ENCODE peak calls at places on chromosome 4, in ten cellular contexts. H is left lung, Z is lower leg skin, A is H9, J is fibroblast of lung, Q is A549, V is suprapubic skin, P is HFF-Myc, T is AG04449, X is pancreas. Y is an unnamed sample.

GRCh38 chr4:145770124-145770523 is 90.2 kb downstream of the C4orf51 start:
- DNase-seq in H (no peak), Z (no peak), A (no peak), J (no peak), Q (no peak), V (no peak), P (no peak), T (no peak), X (no peak), Y (no peak)

GRCh38 chr4:76622126-76622525 is 187.1 kb downstream of the SHROOM3 start:
- DNase-seq in H (no peak), Z (no peak), A (no peak), J (no peak), Q (no peak), V (no peak), P (no peak), T (no peak), X (no peak), Y (no peak)

GRCh38 chr4:89254847-89255246 is 52.8 kb downstream of the GPRIN3 start:
- DNase-seq in H (no peak), Z (no peak), A (peak), J (peak), Q (peak), V (no peak), P (peak), T (no peak), X (peak), Y (peak)

GRCh38 chr4:80033581-80033980 is 39.4 kb downstream of the ANTXR2 start:
- DNase-seq in H (no peak), Z (no peak), A (no peak), J (no peak), Q (no peak), V (no peak), P (no peak), T (no peak), X (no peak), Y (no peak)

GRCh38 chr4:3563403-3563802 is 31.2 kb upstream of the LRPAP1 start:
- DNase-seq in H (no peak), Z (no peak), A (no peak), J (no peak), Q (no peak), V (no peak), P (no peak), T (no peak), X (no peak), Y (no peak)

GRCh38 chr4:147362868-147363440 is 117.9 kb upstream of the EDNRA start:
- DNase-seq in H (no peak), Z (peak), A (no peak), J (peak), Q (no peak), V (no peak), P (no peak), T (no peak), X (peak), Y (no peak)

GRCh38 chr4:142824368-142824767 is 21.7 kb downstream of the INPP4B start:
- DNase-seq in H (no peak), Z (no peak), A (no peak), J (peak), Q (no peak), V (no peak), P (no peak), T (no peak), X (no peak), Y (no peak)

GRCh38 chr4:94536649-94537464 is 85.1 kb downstream of the PDLIM5 start:
- DNase-seq in H (no peak), Z (no peak), A (no peak), J (no peak), Q (no peak), V (no peak), P (no peak), T (no peak), X (no peak), Y (no peak)

GRCh38 chr4:41146716-41147506 is 67.4 kb downstream of the APBB2 start:
- DNase-seq in H (no peak), Z (peak), A (peak), J (peak), Q (no peak), V (no peak), P (no peak), T (no peak), X (no peak), Y (no peak)

GRCh38 chr4:99468891-99469290 is 33.7 kb upstream of the ADH7 start:
- DNase-seq in H (no peak), Z (no peak), A (no peak), J (no peak), Q (no peak), V (no peak), P (no peak), T (no peak), X (no peak), Y (no peak)

GRCh38 chr4:137432431-137432830 is 99.9 kb downstream of the PCDH18 start:
- DNase-seq in H (no peak), Z (no peak), A (no peak), J (peak), Q (no peak), V (no peak), P (no peak), T (no peak), X (no peak), Y (no peak)

GRCh38 chr4:98557497-98557896 is 100.9 kb downstream of the TSPAN5 start:
- DNase-seq in H (no peak), Z (no peak), A (no peak), J (peak), Q (peak), V (no peak), P (no peak), T (no peak), X (no peak), Y (no peak)

GRCh38 chr4:13766722-13767495 is 139.4 kb upstream of the BOD1L1 start:
- DNase-seq in H (no peak), Z (no peak), A (no peak), J (no peak), Q (no peak), V (no peak), P (no peak), T (no peak), X (no peak), Y (no peak)

GRCh38 chr4:83716874-83717273 is 181.0 kb downstream of the GPAT3 start:
- DNase-seq in H (no peak), Z (no peak), A (no peak), J (peak), Q (no peak), V (no peak), P (no peak), T (no peak), X (no peak), Y (no peak)

GRCh38 chr4:4820739-4821138 is 38.7 kb upstream of the MSX1 start:
- DNase-seq in H (no peak), Z (no peak), A (no peak), J (no peak), Q (no peak), V (no peak), P (no peak), T (no peak), X (no peak), Y (no peak)

GRCh38 chr4:57098945-57099344 is 11.2 kb downstream of the IGFBP7 start:
- DNase-seq in H (no peak), Z (no peak), A (no peak), J (peak), Q (no peak), V (no peak), P (no peak), T (peak), X (no peak), Y (no peak)

GRCh38 chr4:15543537-15544195 is 74.0 kb downstream of the CC2D2A start:
- DNase-seq in H (no peak), Z (no peak), A (no peak), J (no peak), Q (no peak), V (no peak), P (no peak), T (no peak), X (no peak), Y (no peak)

GRCh38 chr4:1201851-1202525 is 29.6 kb upstream of the SPON2 start:
- DNase-seq in H (peak), Z (peak), A (no peak), J (peak), Q (no peak), V (peak), P (no peak), T (no peak), X (peak), Y (no peak)

GRCh38 chr4:150033937-150034336 is 44.3 kb upstream of the DCLK2 start:
- DNase-seq in H (no peak), Z (no peak), A (no peak), J (peak), Q (peak), V (no peak), P (peak), T (no peak), X (peak), Y (no peak)

GRCh38 chr4:150828159-150828558 is 186.9 kb downstream of the LRBA start:
- DNase-seq in H (no peak), Z (no peak), A (no peak), J (no peak), Q (no peak), V (no peak), P (no peak), T (no peak), X (no peak), Y (no peak)

GRCh38 chr4:187516224-187516623 is 479.3 kb upstream of the ZFP42 start:
- DNase-seq in H (no peak), Z (no peak), A (no peak), J (no peak), Q (no peak), V (no peak), P (no peak), T (no peak), X (no peak), Y (no peak)

GRCh38 chr4:83906561-83906960 is 370.7 kb downstream of the GPAT3 start:
- DNase-seq in H (no peak), Z (no peak), A (no peak), J (peak), Q (no peak), V (no peak), P (no peak), T (no peak), X (no peak), Y (no peak)

GRCh38 chr4:169249214-169249973 is 21.4 kb downstream of the SH3RF1 start:
- DNase-seq in H (no peak), Z (no peak), A (no peak), J (peak), Q (peak), V (no peak), P (no peak), T (no peak), X (no peak), Y (no peak)

GRCh38 chr4:178415925-178416324 is 973.7 kb upstream of the AGA start:
- DNase-seq in H (peak), Z (no peak), A (peak), J (no peak), Q (no peak), V (no peak), P (no peak), T (no peak), X (peak), Y (no peak)

GRCh38 chr4:6478546-6479220 is 6.3 kb upstream of the PPP2R2C start:
- DNase-seq in H (no peak), Z (no peak), A (peak), J (no peak), Q (no peak), V (peak), P (no peak), T (no peak), X (no peak), Y (no peak)

GRCh38 chr4:107423677-107424405 is 296.2 kb downstream of the PAPSS1 start:
- DNase-seq in H (no peak), Z (no peak), A (no peak), J (no peak), Q (no peak), V (no peak), P (no peak), T (no peak), X (no peak), Y (no peak)

GRCh38 chr4:155701827-155702226 is 35.2 kb downstream of the GUCY1A1 start:
- DNase-seq in H (no peak), Z (no peak), A (no peak), J (no peak), Q (no peak), V (no peak), P (no peak), T (no peak), X (no peak), Y (no peak)

GRCh38 chr4:128483041-128483440 is 195.4 kb upstream of the PGRMC2 start:
- DNase-seq in H (no peak), Z (no peak), A (no peak), J (no peak), Q (no peak), V (no peak), P (no peak), T (no peak), X (no peak), Y (no peak)

GRCh38 chr4:171118091-171118490 is 695.1 kb upstream of the GALNTL6 start:
- DNase-seq in H (no peak), Z (no peak), A (no peak), J (no peak), Q (no peak), V (no peak), P (no peak), T (no peak), X (no peak), Y (no peak)

GRCh38 chr4:77804471-77804870 is 14.7 kb downstream of the CNOT6L start:
- DNase-seq in H (no peak), Z (no peak), A (no peak), J (peak), Q (no peak), V (no peak), P (no peak), T (no peak), X (no peak), Y (no peak)

GRCh38 chr4:6246170-6246634 is 23.4 kb upstream of the WFS1 start:
- DNase-seq in H (no peak), Z (no peak), A (no peak), J (no peak), Q (no peak), V (no peak), P (no peak), T (no peak), X (no peak), Y (no peak)

GRCh38 chr4:183797445-183798248 is 107.5 kb upstream of the STOX2 start:
- DNase-seq in H (peak), Z (no peak), A (peak), J (peak), Q (peak), V (no peak), P (no peak), T (no peak), X (peak), Y (peak)

GRCh38 chr4:67332627-67333026 is 212.7 kb downstream of the CENPC start:
- DNase-seq in H (no peak), Z (no peak), A (peak), J (no peak), Q (peak), V (no peak), P (no peak), T (no peak), X (no peak), Y (peak)

GRCh38 chr4:37891221-37892159 is 606 bp downstream of the TBC1D1 start:
- DNase-seq in H (no peak), Z (no peak), A (peak), J (peak), Q (no peak), V (no peak), P (no peak), T (no peak), X (no peak), Y (no peak)

GRCh38 chr4:37893164-37893563 is 2.3 kb downstream of the TBC1D1 start:
- DNase-seq in H (no peak), Z (no peak), A (no peak), J (no peak), Q (no peak), V (no peak), P (no peak), T (no peak), X (no peak), Y (no peak)

GRCh38 chr4:37892641-37893040 is 1.8 kb downstream of the TBC1D1 start:
- DNase-seq in H (no peak), Z (no peak), A (no peak), J (no peak), Q (no peak), V (no peak), P (no peak), T (no peak), X (no peak), Y (no peak)

GRCh38 chr4:37889849-37890500 is 909 bp upstream of the TBC1D1 start:
- DNase-seq in H (no peak), Z (no peak), A (peak), J (no peak), Q (no peak), V (no peak), P (no peak), T (no peak), X (peak), Y (peak)

DNA sequence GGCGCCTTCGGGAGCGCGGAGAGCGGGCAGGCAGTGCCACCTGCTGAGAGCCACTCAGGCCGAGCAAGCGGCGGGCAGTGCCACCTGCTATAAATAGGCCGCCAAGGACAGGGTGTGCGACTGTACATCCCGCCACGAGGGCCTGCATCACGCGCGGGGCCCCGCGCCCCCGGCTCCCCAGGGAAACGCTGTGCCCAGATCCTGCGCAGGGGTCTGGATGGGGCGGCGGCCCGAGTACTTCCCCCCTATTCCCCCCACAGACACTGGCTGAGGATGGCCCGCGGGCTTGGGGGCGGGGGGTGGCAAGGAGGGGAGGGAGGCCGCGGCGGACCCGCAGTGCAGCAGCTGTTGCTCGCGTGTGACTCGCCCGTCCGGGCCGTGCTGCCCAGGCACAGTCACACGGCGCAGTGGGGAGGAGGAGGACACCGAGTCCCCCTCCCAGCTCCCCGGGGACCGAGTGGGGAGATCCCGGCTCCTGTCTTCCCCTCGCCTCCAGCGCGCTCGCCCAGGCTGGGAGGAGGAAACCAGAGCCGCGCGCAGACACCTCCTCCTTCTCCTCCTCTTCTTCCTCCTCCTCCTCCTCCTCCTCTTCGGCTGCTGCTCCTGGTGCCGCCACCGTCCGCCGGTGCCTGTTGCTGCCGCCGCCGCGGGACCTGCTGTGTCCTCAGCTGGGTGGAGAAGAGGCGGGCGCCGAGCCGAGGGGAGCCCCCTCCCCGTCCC is at the start of gene TBC1D1:
- DNase-seq in H (peak), Z (no peak), A (peak), J (no peak), Q (peak), V (peak), P (no peak), T (no peak), X (peak), Y (peak)
- TF ChIP-seq CTCF in H (no peak), Z (no peak), A (no peak), J (no peak), Q (no peak), V (no peak), P (no peak), T (no peak), X (no peak), Y (no peak)

DNA sequence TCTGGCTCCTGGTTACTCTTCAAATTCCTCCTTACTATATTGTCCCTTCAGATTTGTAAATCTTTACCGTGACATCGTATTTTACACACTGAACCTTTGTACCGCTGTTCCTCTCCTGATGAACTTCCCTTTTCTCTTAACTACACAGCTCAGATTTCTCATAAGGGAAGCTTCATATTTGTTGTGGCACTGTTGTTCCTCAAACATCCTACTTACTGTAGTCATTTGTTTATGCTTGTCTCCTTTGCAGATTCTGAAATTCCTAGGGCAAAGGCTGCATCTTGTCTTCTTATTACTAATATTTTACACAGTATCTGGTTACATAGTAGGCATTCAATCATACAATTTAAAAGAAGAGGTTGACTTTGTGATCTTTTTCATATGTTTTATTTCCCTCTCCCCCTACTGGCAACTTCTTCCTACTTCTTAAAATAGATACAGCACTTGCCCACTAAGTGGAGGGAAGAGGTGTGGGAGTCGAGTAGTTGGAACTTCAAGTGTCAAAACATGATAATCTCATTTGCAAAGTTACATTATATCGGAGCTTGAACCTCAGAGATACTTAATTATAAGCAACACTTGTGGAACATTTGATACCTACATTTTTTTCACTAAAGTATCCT is 50.0 kb downstream of the TET2 start:
- DNase-seq in H (no peak), Z (no peak), A (no peak), J (peak), Q (peak), V (no peak), P (no peak), T (no peak), X (no peak), Y (no peak)
- TF ChIP-seq CTCF in H (no peak), Z (no peak), A (peak), J (peak), Q (no peak), V (no peak), P (peak), T (peak), X (no peak), Y (no peak)

GRCh38 chr4:140151700-140152014 is 2.3 kb downstream of the MAML3 start:
- DNase-seq in H (no peak), Z (peak), A (peak), J (peak), Q (peak), V (peak), P (peak), T (no peak), X (peak), Y (peak)

GRCh38 chr4:140149851-140150635 is 3.9 kb downstream of the MAML3 start:
- DNase-seq in H (peak), Z (peak), A (peak), J (peak), Q (peak), V (peak), P (no peak), T (no peak), X (peak), Y (peak)

GRCh38 chr4:140152015-140152703 is 1.8 kb downstream of the MAML3 start:
- DNase-seq in H (peak), Z (peak), A (no peak), J (no peak), Q (no peak), V (peak), P (no peak), T (no peak), X (peak), Y (peak)

GRCh38 chr4:140150886-140151699 is 2.9 kb downstream of the MAML3 start:
- DNase-seq in H (peak), Z (peak), A (peak), J (peak), Q (peak), V (peak), P (peak), T (no peak), X (peak), Y (peak)

GRCh38 chr4:140150636-140150885 is 3.4 kb downstream of the MAML3 start:
- DNase-seq in H (no peak), Z (peak), A (no peak), J (no peak), Q (no peak), V (peak), P (no peak), T (no peak), X (no peak), Y (no peak)
- TF ChIP-seq CTCF in H (no peak), Z (no peak), A (no peak), J (no peak), Q (no peak), V (no peak), P (peak), T (no peak), X (no peak), Y (no peak)

DNA sequence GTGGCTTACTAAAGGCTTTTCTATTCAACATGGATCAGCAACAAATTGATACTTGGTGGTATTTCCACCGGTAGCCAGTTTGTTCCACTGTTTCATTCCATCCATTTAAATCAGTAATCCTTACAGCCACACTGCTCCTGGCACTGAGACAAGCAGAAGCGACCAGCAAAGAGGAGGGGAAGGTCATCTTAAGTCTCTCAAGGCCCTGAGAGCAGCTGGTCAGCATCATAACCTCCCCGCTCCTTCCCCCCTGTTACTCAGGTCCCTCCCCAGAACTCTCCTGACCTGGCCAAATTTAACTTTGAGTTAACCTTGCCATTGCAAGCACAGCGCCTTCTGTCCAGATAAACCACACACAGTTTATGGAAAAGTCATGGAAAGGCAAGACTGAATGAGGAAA is 331.3 kb upstream of the KLF3 start:
- DNase-seq in H (no peak), Z (no peak), A (no peak), J (no peak), Q (no peak), V (no peak), P (no peak), T (no peak), X (no peak), Y (no peak)
- TF ChIP-seq CTCF in H (no peak), Z (no peak), A (no peak), J (no peak), Q (no peak), V (no peak), P (no peak), T (no peak), X (no peak), Y (no peak)

Y was measured in nephron progenitor cell.